ENCODE peak calls at places on chromosomes 7 and 10, in four cellular contexts. R is germinal center, A is NCI-H510A treated with DMSO at 0.1 percent for 48 hours, O is activated B cell treated with CpG ODN at 0.5 μM for 24 hours. P is an unnamed sample.

GRCh38 chr10:1328951-1329614 is 272.9 kb downstream of the WDR37 start:
- DNase-seq in O (no peak), A (no peak), R (no peak), P (no peak)

GRCh38 chr10:618229-618989 is 71.1 kb downstream of the DIP2C start:
- DNase-seq in R (no peak), O (no peak), A (no peak), P (no peak)

GRCh38 chr10:111077715-111078504 is 1.1 kb downstream of the ADRA2A start:
- DNase-seq in A (peak), R (no peak), O (no peak), P (no peak)

GRCh38 chr10:102505462-102506115 is 1.8 kb downstream of the SUFU start:
- DNase-seq in O (no peak), A (peak), R (no peak), P (no peak)

GRCh38 chr10:115879372-115879771 is 393.6 kb downstream of the GFRA1 start:
- DNase-seq in R (no peak), A (no peak), O (no peak), P (no peak)

GRCh38 chr7:96061844-96062243 is 260.1 kb downstream of the SLC25A13 start:
- DNase-seq in R (no peak), O (no peak), A (no peak), P (no peak)

GRCh38 chr7:129825005-129825553 is 127.7 kb downstream of the UBE2H start:
- DNase-seq in A (peak), O (no peak), R (peak), P (peak)

GRCh38 chr10:51524041-51524440 is 175.4 kb downstream of the CSTF2T start:
- DNase-seq in A (no peak), O (no peak), R (no peak), P (no peak)

GRCh38 chr7:90988523-90988922 is 275.7 kb upstream of the FZD1 start:
- DNase-seq in R (no peak), A (peak), O (no peak), P (no peak)

GRCh38 chr10:20466731-20467130 is 430.4 kb downstream of the NEBL start:
- DNase-seq in R (no peak), A (no peak), O (no peak), P (no peak)

GRCh38 chr7:33807779-33808482 is 97.4 kb upstream of the BMPER start:
- DNase-seq in O (no peak), A (no peak), R (peak), P (no peak)

GRCh38 chr10:72001026-72001380 is 36.8 kb downstream of the CHST3 start:
- DNase-seq in R (no peak), A (no peak), O (no peak), P (no peak)

GRCh38 chr7:98867271-98867701 is 2.5 kb downstream of the TMEM130 start:
- DNase-seq in O (no peak), A (no peak), R (no peak), P (no peak)

GRCh38 chr7:46179211-46179610 is 258.1 kb upstream of the IGFBP3 start:
- DNase-seq in A (no peak), O (no peak), R (no peak), P (no peak)

GRCh38 chr7:148156248-148156647 is 434.3 kb upstream of the C7orf33 start:
- DNase-seq in O (no peak), A (no peak), R (no peak), P (no peak)

GRCh38 chr7:95342642-95343252 is 18.4 kb upstream of the PON1 start:
- DNase-seq in R (no peak), O (no peak), A (no peak), P (no peak)

GRCh38 chr7:91694221-91694856 is 186.2 kb downstream of the MTERF1 start:
- DNase-seq in O (no peak), R (no peak), A (no peak), P (no peak)

GRCh38 chr10:122646511-122647382 is 52.9 kb downstream of the C10orf120 start:
- DNase-seq in O (no peak), A (no peak), R (no peak), P (no peak)

GRCh38 chr10:96992721-96993120 is 160.6 kb downstream of the LCOR start:
- DNase-seq in A (no peak), O (no peak), R (no peak), P (no peak)

GRCh38 chr10:97140284-97140846 is 45.4 kb downstream of the SLIT1 start:
- DNase-seq in O (no peak), R (no peak), A (no peak), P (no peak)

GRCh38 chr7:157429001-157429679 is 92.3 kb downstream of the DNAJB6 start:
- DNase-seq in R (no peak), O (no peak), A (no peak), P (no peak)

GRCh38 chr7:85115006-85115405 is 71.8 kb downstream of the SEMA3D start:
- DNase-seq in R (no peak), A (no peak), O (no peak), P (no peak)

GRCh38 chr7:151794508-151795167 is 82.3 kb downstream of the PRKAG2 start:
- DNase-seq in R (no peak), A (no peak), O (no peak), P (no peak)

GRCh38 chr7:85030893-85031292 is 156.0 kb downstream of the SEMA3D start:
- DNase-seq in O (no peak), R (no peak), A (peak), P (no peak)

GRCh38 chr7:79504607-79505389 is 51.3 kb upstream of the MAGI2 start:
- DNase-seq in O (no peak), A (no peak), R (no peak), P (no peak)

GRCh38 chr10:77386833-77387232 is 250.8 kb downstream of the KCNMA1 start:
- DNase-seq in A (no peak), R (no peak), O (no peak), P (no peak)

GRCh38 chr7:151110941-151111645 is 24.8 kb downstream of the AGAP3 start:
- DNase-seq in O (peak), A (peak), R (peak), P (peak)

GRCh38 chr7:16587129-16587528 is 58.4 kb downstream of the ANKMY2 start:
- DNase-seq in R (no peak), A (no peak), O (no peak), P (no peak)

GRCh38 chr7:123657304-123657685 is 1.6 kb downstream of the LMOD2 start:
- DNase-seq in O (no peak), R (no peak), A (no peak), P (no peak)

GRCh38 chr7:39056153-39056552 is 78.4 kb downstream of the POU6F2 start:
- DNase-seq in O (no peak), R (no peak), A (no peak), P (no peak)

GRCh38 chr7:68434857-68435256 is 1163.4 kb upstream of the AUTS2 start:
- DNase-seq in A (no peak), R (no peak), O (no peak), P (no peak)

GRCh38 chr7:70354409-70355169 is 756.3 kb downstream of the AUTS2 start:
- DNase-seq in R (no peak), A (no peak), O (no peak), P (no peak)

GRCh38 chr10:114043532-114044250 is at the start of gene ADRB1:
- DNase-seq in R (peak), O (no peak), A (peak), P (no peak)

GRCh38 chr10:29908977-29909376 is 150.4 kb downstream of the JCAD start:
- DNase-seq in O (no peak), R (no peak), A (no peak), P (no peak)

GRCh38 chr7:68176974-68177373 is 1180.3 kb downstream of the TYW1 start:
- DNase-seq in O (no peak), A (peak), R (peak), P (no peak)

GRCh38 chr7:620052-620451 is 100.4 kb upstream of the PDGFA start:
- DNase-seq in R (no peak), O (no peak), A (no peak), P (no peak)

GRCh38 chr10:26311383-26311940 is 94.9 kb downstream of the GAD2 start:
- DNase-seq in A (no peak), O (no peak), R (peak), P (no peak)

GRCh38 chr7:73992104-73992562 is 35.8 kb upstream of the ELN start:
- DNase-seq in R (no peak), A (no peak), O (no peak), P (no peak)

GRCh38 chr7:30285531-30286284 is 1.3 kb downstream of the ZNRF2 start:
- DNase-seq in O (peak), A (no peak), R (peak), P (peak)

GRCh38 chr7:74094224-74095095 is 10.9 kb downstream of the LIMK1 start:
- DNase-seq in O (peak), A (peak), R (peak), P (peak)